ENCODE peak calls at places on chromosome 13, in four cellular contexts. O is substantia nigra, E is H1, I is left ventricle myocardium inferior. W is an unnamed sample.

GRCh38 chr13:41487222-41487621 is 29.9 kb downstream of the RGCC start:
- DNase-seq in I (no peak), E (no peak), O (no peak), W (no peak)

GRCh38 chr13:27131202-27131623 is 40.4 kb downstream of the USP12 start:
- DNase-seq in O (no peak), I (no peak), E (no peak), W (peak)

GRCh38 chr13:75365724-75366173 is 116.2 kb downstream of the TBC1D4 start:
- DNase-seq in E (no peak), I (no peak), O (no peak), W (no peak)

GRCh38 chr13:24511824-24512207 is 762 bp downstream of the PARP4 start:
- DNase-seq in I (no peak), O (no peak), E (no peak), W (no peak)

GRCh38 chr13:89455741-89456140 is 1784.6 kb downstream of the SLITRK5 start:
- DNase-seq in E (no peak), I (no peak), O (no peak), W (peak)

GRCh38 chr13:25213716-25214115 is 41.6 kb upstream of the AMER2 start:
- DNase-seq in I (no peak), E (no peak), O (no peak), W (peak)

GRCh38 chr13:75666646-75667351 is 30.7 kb downstream of the LMO7 start:
- DNase-seq in E (no peak), I (no peak), O (no peak), W (peak)

GRCh38 chr13:39616087-39616694 is 13.2 kb upstream of the LHFPL6 start:
- DNase-seq in E (no peak), I (no peak), O (no peak), W (no peak)

GRCh38 chr13:61664821-61665705 is 249.4 kb upstream of the PCDH20 start:
- DNase-seq in O (no peak), E (no peak), I (no peak), W (peak)

GRCh38 chr13:113836917-113837553 is 26.8 kb downstream of the GAS6 start:
- DNase-seq in I (peak), O (no peak), E (no peak), W (peak)

GRCh38 chr13:41061914-41062837 is 867 bp downstream of the WBP4 start:
- DNase-seq in E (no peak), O (no peak), I (no peak), W (peak)

GRCh38 chr13:84563611-84564010 is 681.3 kb upstream of the SLITRK1 start:
- DNase-seq in O (no peak), E (no peak), I (no peak), W (no peak)

GRCh38 chr13:32491028-32491427 is 47.6 kb downstream of the N4BP2L2 start:
- DNase-seq in I (no peak), E (no peak), O (no peak), W (no peak)

GRCh38 chr13:35136585-35136984 is 194.5 kb downstream of the NBEA start:
- DNase-seq in I (no peak), O (no peak), E (no peak), W (no peak)

GRCh38 chr13:71169125-71169524 is 697.9 kb downstream of the DACH1 start:
- DNase-seq in O (no peak), E (no peak), I (no peak), W (no peak)

GRCh38 chr13:44810067-44810840 is 179.0 kb downstream of the NUFIP1 start:
- DNase-seq in I (no peak), E (no peak), O (no peak), W (no peak)

GRCh38 chr13:22235285-22235949 is 564.5 kb downstream of the FGF9 start:
- DNase-seq in I (no peak), O (no peak), E (no peak), W (no peak)

GRCh38 chr13:33932765-33933406 is 114.9 kb downstream of the RFC3 start:
- DNase-seq in E (no peak), I (no peak), O (no peak), W (no peak)

GRCh38 chr13:35923347-35923746 is 207.8 kb downstream of the DCLK1 start:
- DNase-seq in E (no peak), O (no peak), I (peak), W (no peak)

GRCh38 chr13:68190826-68191225 is 960.7 kb upstream of the PCDH9 start:
- DNase-seq in E (no peak), I (no peak), O (no peak), W (no peak)

GRCh38 chr13:111210488-111210887 is 95.4 kb downstream of the ARHGEF7 start:
- DNase-seq in O (no peak), E (no peak), I (peak), W (no peak)

GRCh38 chr13:80359459-80360297 is 18.8 kb upstream of the SPRY2 start:
- DNase-seq in E (peak), I (no peak), O (no peak), W (no peak)

GRCh38 chr13:30061217-30061616 is 210.8 kb upstream of the UBL3 start:
- DNase-seq in O (no peak), E (no peak), I (no peak), W (no peak)

GRCh38 chr13:46866150-46866549 is 30.7 kb downstream of the HTR2A start:
- DNase-seq in I (no peak), E (peak), O (no peak), W (peak)

GRCh38 chr13:98626298-98626940 is 49.5 kb upstream of the STK24 start:
- DNase-seq in E (no peak), I (no peak), O (no peak), W (no peak)

GRCh38 chr13:79997244-79997643 is 343.7 kb downstream of the SPRY2 start:
- DNase-seq in O (no peak), E (no peak), I (no peak), W (no peak)

GRCh38 chr13:22081430-22081829 is 410.6 kb downstream of the FGF9 start:
- DNase-seq in O (no peak), E (no peak), I (no peak), W (no peak)

GRCh38 chr13:99992912-99993311 is 11.3 kb downstream of the ZIC2 start:
- DNase-seq in E (no peak), I (no peak), O (no peak), W (no peak)

GRCh38 chr13:52847682-52848432 is 583 bp downstream of the PCDH8 start:
- DNase-seq in E (no peak), O (no peak), I (no peak), W (no peak)

GRCh38 chr13:35499131-35500051 is 22.9 kb upstream of the MAB21L1 start:
- DNase-seq in I (no peak), O (no peak), E (no peak), W (no peak)

GRCh38 chr13:98999635-98999952 is 21.7 kb upstream of the DOCK9 start:
- DNase-seq in O (no peak), E (no peak), I (no peak), W (no peak)

GRCh38 chr13:99165753-99166587 is 34.7 kb upstream of the UBAC2 start:
- DNase-seq in E (no peak), I (no peak), O (no peak), W (no peak)

GRCh38 chr13:97280478-97280877 is 58.3 kb downstream of the MBNL2 start:
- DNase-seq in I (no peak), O (no peak), E (no peak), W (no peak)
- H3K27ac ChIP-seq in I (no peak), O (peak), E (no peak), W (peak)

GRCh38 chr13:77339408-77339807 is 12.5 kb upstream of the MYCBP2 start:
- DNase-seq in O (no peak), I (no peak), E (no peak), W (no peak)
- H3K27ac ChIP-seq in O (no peak), I (no peak), E (no peak), W (no peak)

DNA sequence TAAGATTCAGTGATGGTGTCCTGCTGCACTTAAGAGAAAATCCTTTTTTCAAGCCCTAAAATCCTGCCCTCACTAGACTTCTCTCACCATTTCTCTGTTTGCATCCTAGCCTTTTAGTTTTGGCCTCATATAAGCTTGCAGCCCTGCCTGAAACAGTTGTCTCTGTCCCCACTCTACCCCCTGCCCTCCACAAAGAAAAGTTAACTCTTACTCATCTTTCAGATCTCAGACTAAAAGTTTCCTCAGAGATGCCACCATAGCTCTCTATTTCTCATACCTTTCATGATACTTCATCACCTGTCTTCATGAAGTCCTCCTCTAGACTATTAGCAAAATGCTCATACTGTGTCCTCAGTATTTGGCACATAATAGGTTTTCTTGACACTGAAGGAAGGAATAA is 33.1 kb downstream of the ITM2B start:
- DNase-seq in E (no peak), O (no peak), I (no peak), W (no peak)
- H3K27ac ChIP-seq in E (no peak), O (no peak), I (no peak), W (no peak)

GRCh38 chr13:91546865-91547264 is 148.4 kb downstream of the GPC5 start:
- DNase-seq in I (no peak), E (no peak), O (no peak), W (no peak)
- H3K27ac ChIP-seq in I (no peak), E (no peak), O (no peak), W (no peak)

GRCh38 chr13:101661839-101662238 is 209.4 kb downstream of the ITGBL1 start:
- DNase-seq in O (no peak), I (no peak), E (no peak), W (no peak)
- H3K27ac ChIP-seq in O (no peak), I (no peak), E (no peak), W (no peak)

W was measured in epithelial cell of prostate.